ENCODE peak calls at places on chromosomes 7 and 10, in five cellular contexts. D is hippocampal formation, P is neural crest cell, A is endodermal cell, F is esophagus squamous epithelium. N is an unnamed sample.

GRCh38 chr10:35643151-35643975 is 1.3 kb upstream of the FZD8 start:
- DNase-seq in A (peak), D (peak), P (peak), F (no peak), N (peak)

GRCh38 chr7:41648506-41648905 is 54.4 kb downstream of the INHBA start:
- DNase-seq in A (no peak), F (no peak), P (no peak), D (no peak), N (no peak)

GRCh38 chr10:52751337-52751736 is 21.2 kb downstream of the MBL2 start:
- DNase-seq in P (no peak), A (no peak), D (no peak), F (no peak), N (no peak)

GRCh38 chr7:53768191-53768590 is 732.8 kb downstream of the POM121L12 start:
- DNase-seq in F (no peak), P (no peak), A (no peak), D (peak), N (no peak)

GRCh38 chr7:131546126-131546525 is 10.3 kb downstream of the PODXL start:
- DNase-seq in P (no peak), A (peak), D (no peak), F (no peak), N (peak)

GRCh38 chr7:156780724-156781455 is 112.1 kb downstream of the LMBR1 start:
- DNase-seq in F (no peak), P (no peak), A (no peak), D (no peak), N (no peak)

GRCh38 chr7:150502519-150502918 is 12.2 kb upstream of the GIMAP7 start:
- DNase-seq in F (no peak), D (no peak), P (no peak), A (no peak), N (no peak)

GRCh38 chr10:119398996-119399395 is 143.5 kb downstream of the RGS10 start:
- DNase-seq in F (no peak), A (no peak), D (no peak), P (no peak), N (no peak)

GRCh38 chr7:52958621-52959140 is 76.8 kb upstream of the POM121L12 start:
- DNase-seq in P (no peak), F (no peak), D (no peak), A (no peak), N (no peak)

GRCh38 chr10:32073676-32074075 is 17.5 kb upstream of the KIF5B start:
- DNase-seq in F (no peak), A (no peak), D (no peak), P (no peak), N (no peak)

GRCh38 chr10:78410046-78410965 is 376.6 kb downstream of the RPS24 start:
- DNase-seq in D (no peak), A (peak), P (no peak), F (no peak), N (peak)

GRCh38 chr10:29950391-29950790 is 109.0 kb downstream of the JCAD start:
- DNase-seq in F (no peak), A (no peak), P (no peak), D (no peak), N (no peak)

GRCh38 chr7:77684030-77684429 is 12.2 kb upstream of the RSBN1L start:
- DNase-seq in F (no peak), P (no peak), D (no peak), A (peak), N (no peak)

GRCh38 chr10:24907956-24908355 is 44.5 kb downstream of the PRTFDC1 start:
- DNase-seq in D (no peak), A (no peak), F (no peak), P (no peak), N (no peak)

GRCh38 chr7:155555116-155555695 is 8.8 kb upstream of the CNPY1 start:
- DNase-seq in P (no peak), D (no peak), F (no peak), A (no peak), N (no peak)

GRCh38 chr7:139709460-139709859 is 68.3 kb downstream of the HIPK2 start:
- DNase-seq in A (peak), P (no peak), D (no peak), F (no peak), N (no peak)

GRCh38 chr10:79411546-79412495 is 33.6 kb downstream of the ZCCHC24 start:
- DNase-seq in P (no peak), A (no peak), D (no peak), F (no peak), N (peak)

GRCh38 chr10:72826346-72826745 is 67.2 kb upstream of the OIT3 start:
- DNase-seq in F (no peak), D (no peak), P (no peak), A (no peak), N (no peak)

GRCh38 chr10:22433875-22434274 is 88.6 kb downstream of the SPAG6 start:
- DNase-seq in F (no peak), D (no peak), P (no peak), A (no peak), N (no peak)

GRCh38 chr7:38107486-38107893 is 70.6 kb upstream of the STARD3NL start:
- DNase-seq in P (peak), F (no peak), A (peak), D (peak), N (peak)

GRCh38 chr7:124751017-124751416 is 14.6 kb downstream of the GPR37 start:
- DNase-seq in F (no peak), D (peak), P (no peak), A (no peak), N (no peak)

GRCh38 chr7:22150221-22150620 is 204.5 kb upstream of the CDCA7L start:
- DNase-seq in D (no peak), A (no peak), P (no peak), F (no peak), N (no peak)

GRCh38 chr7:137816696-137817320 is 30.0 kb downstream of the DGKI start:
- DNase-seq in F (no peak), D (no peak), A (no peak), P (no peak), N (no peak)

GRCh38 chr10:109214916-109215740 is 708.2 kb downstream of the XPNPEP1 start:
- DNase-seq in A (no peak), D (no peak), P (no peak), F (no peak), N (no peak)

GRCh38 chr7:28272461-28272877 is 91.9 kb upstream of the JAZF1 start:
- DNase-seq in D (peak), P (peak), F (no peak), A (peak), N (peak)

GRCh38 chr10:17116193-17116592 is 13.4 kb downstream of the CUBN start:
- DNase-seq in P (no peak), A (peak), F (no peak), D (no peak), N (no peak)

GRCh38 chr7:36115448-36116321 is 37.4 kb upstream of the EEPD1 start:
- DNase-seq in F (no peak), P (no peak), D (peak), A (no peak), N (peak)

GRCh38 chr7:142457146-142457703 is 199.4 kb upstream of the PRSS58 start:
- DNase-seq in D (no peak), F (no peak), P (no peak), A (no peak), N (no peak)

GRCh38 chr10:120460776-120461175 is 3.7 kb downstream of the PLPP4 start:
- DNase-seq in D (no peak), F (no peak), A (no peak), P (no peak), N (no peak)

GRCh38 chr10:14366760-14367159 is 36.0 kb upstream of the FRMD4A start:
- DNase-seq in A (no peak), P (no peak), D (no peak), F (no peak), N (no peak)

GRCh38 chr10:102869290-102870198 is at the start of gene AS3MT:
- DNase-seq in D (no peak), P (peak), F (no peak), A (peak), N (peak)

GRCh38 chr7:108114117-108114841 is 15.9 kb downstream of the LAMB4 start:
- DNase-seq in A (peak), P (no peak), D (no peak), F (no peak), N (no peak)

GRCh38 chr7:140242057-140243031 is 65.6 kb upstream of the KDM7A start:
- DNase-seq in D (no peak), P (no peak), F (no peak), A (peak), N (no peak)

GRCh38 chr7:25804154-25804553 is 347.8 kb upstream of the NFE2L3 start:
- DNase-seq in D (no peak), P (no peak), A (no peak), F (no peak), N (no peak)

GRCh38 chr10:22681783-22682183 is 32.6 kb downstream of the PIP4K2A start:
- DNase-seq in A (no peak), D (no peak), F (no peak), P (no peak), N (no peak)

GRCh38 chr10:113425596-113425995 is 127.3 kb upstream of the HABP2 start:
- DNase-seq in F (no peak), P (no peak), A (no peak), D (no peak), N (no peak)

GRCh38 chr7:116495737-116496136 is 3.8 kb upstream of the CAV2 start:
- DNase-seq in D (no peak), A (no peak), F (no peak), P (no peak), N (no peak)

GRCh38 chr7:141359740-141360413 is 191.3 kb upstream of the AGK start:
- DNase-seq in A (no peak), P (no peak), F (no peak), D (no peak), N (no peak)

GRCh38 chr7:71733108-71733870 is 601.3 kb downstream of the GALNT17 start:
- DNase-seq in P (peak), A (peak), D (peak), F (no peak), N (peak)

N was measured in sigmoid colon.